ENCODE peak calls at places on chromosomes 13 and 19, in four cellular contexts. B, S, R and D are unnamed samples.

GRCh38 chr19:29620931-29621351 is 14.9 kb downstream of the POP4 start:
- DNase-seq in B (no peak), S (no peak), R (no peak), D (no peak)

GRCh38 chr19:390386-391198 is 18.4 kb downstream of the C2CD4C start:
- DNase-seq in B (no peak), S (no peak), R (no peak), D (no peak)

GRCh38 chr13:114089341-114089740 is 43.1 kb downstream of the RASA3 start:
- DNase-seq in B (no peak), S (no peak), R (no peak), D (no peak)

GRCh38 chr19:5949792-5950305 is 28.1 kb downstream of the RANBP3 start:
- DNase-seq in B (no peak), S (no peak), R (no peak), D (no peak)

GRCh38 chr19:3250675-3251074 is 26.2 kb downstream of the CELF5 start:
- DNase-seq in B (no peak), S (peak; percentile 15), R (no peak), D (peak; percentile 64)

GRCh38 chr19:5141278-5141925 is 172.5 kb downstream of the KDM4B start:
- DNase-seq in B (no peak), S (no peak), R (peak; percentile 45), D (no peak)

GRCh38 chr13:99404005-99404755 is 97.0 kb upstream of the GPR183 start:
- DNase-seq in B (no peak), S (no peak), R (no peak), D (no peak)

GRCh38 chr13:97257800-97258799 is 36.0 kb downstream of the MBNL2 start:
- DNase-seq in B (peak; percentile 84), S (peak; percentile 97), R (peak; percentile 90), D (no peak)

GRCh38 chr19:50580970-50581636 is 12.9 kb upstream of the LRRC4B start:
- DNase-seq in B (no peak), S (peak; percentile 47), R (no peak), D (no peak)

GRCh38 chr19:19409235-19410030 is 4.0 kb downstream of the GATAD2A start:
- DNase-seq in B (no peak), S (peak; percentile 17), R (no peak), D (no peak)

GRCh38 chr19:16588089-16588823 is 16.0 kb upstream of the SLC35E1 start:
- DNase-seq in B (peak; percentile 45), S (no peak), R (peak; percentile 19), D (no peak)

GRCh38 chr19:12065100-12065538 is 588 bp downstream of the ZNF844 start:
- DNase-seq in B (no peak), S (peak; percentile 43), R (peak; percentile 38), D (no peak)

GRCh38 chr19:3523361-3524074 is 15.5 kb upstream of the TEKTIP1 start:
- DNase-seq in B (no peak), S (no peak), R (no peak), D (no peak)

GRCh38 chr13:107099661-107100060 is 531.7 kb upstream of the ARGLU1 start:
- DNase-seq in B (no peak), S (no peak), R (peak; percentile 93), D (no peak)

GRCh38 chr13:36981156-36981743 is 17.9 kb downstream of the ALG5 start:
- DNase-seq in B (no peak), S (peak; percentile 44), R (peak; percentile 79), D (no peak)

GRCh38 chr13:109790071-109790470 is 3.7 kb upstream of the IRS2 start:
- DNase-seq in B (no peak), S (no peak), R (no peak), D (no peak)

GRCh38 chr19:35585844-35586243 is at the start of gene PMIS2:
- DNase-seq in B (peak; percentile 65), S (no peak), R (no peak), D (no peak)

GRCh38 chr19:543912-544608 is at the start of gene GZMM:
- DNase-seq in B (peak; percentile 23), S (no peak), R (no peak), D (no peak)

GRCh38 chr19:35206379-35206778 is 22.2 kb downstream of the FAM187B start:
- DNase-seq in B (no peak), S (no peak), R (no peak), D (peak; percentile 26)

GRCh38 chr13:60398949-60399589 is 2.0 kb downstream of the TDRD3 start:
- DNase-seq in B (no peak), S (no peak), R (peak; percentile 43), D (no peak)

GRCh38 chr13:114116734-114117133 is 15.7 kb downstream of the RASA3 start:
- DNase-seq in B (no peak), S (no peak), R (no peak), D (no peak)

GRCh38 chr19:42420055-42420544 is 7.1 kb downstream of the LIPE start:
- DNase-seq in B (peak; percentile 74), S (peak; percentile 78), R (peak; percentile 78), D (peak; percentile 75)

GRCh38 chr19:1287622-1288527 is 2.2 kb downstream of the EFNA2 start:
- DNase-seq in B (no peak), S (no peak), R (no peak), D (no peak)

GRCh38 chr19:15170345-15170744 is 30.4 kb downstream of the NOTCH3 start:
- DNase-seq in B (peak; percentile 87), S (peak; percentile 25), R (no peak), D (peak; percentile 85)

GRCh38 chr13:95154441-95154886 is 146.8 kb downstream of the ABCC4 start:
- DNase-seq in B (no peak), S (no peak), R (no peak), D (no peak)

GRCh38 chr19:19627716-19628498 is at the start of gene LPAR2:
- DNase-seq in B (peak; percentile 78), S (peak; percentile 81), R (no peak), D (no peak)

GRCh38 chr13:73702419-73703071 is 431.7 kb downstream of the KLF12 start:
- DNase-seq in B (no peak), S (peak; percentile 13), R (no peak), D (no peak)

GRCh38 chr13:32206097-32206740 is 108.9 kb downstream of the ZAR1L start:
- DNase-seq in B (no peak), S (no peak), R (peak; percentile 16), D (no peak)

GRCh38 chr13:41655997-41656396 is 198.6 kb downstream of the RGCC start:
- DNase-seq in B (no peak), S (no peak), R (no peak), D (no peak)

GRCh38 chr13:44765076-44765475 is 188.9 kb upstream of the TSC22D1 start:
- DNase-seq in B (no peak), S (peak; percentile 90), R (no peak), D (no peak)

GRCh38 chr13:24505256-24505655 is 7.3 kb downstream of the PARP4 start:
- DNase-seq in B (no peak), S (no peak), R (no peak), D (no peak)

GRCh38 chr13:73722120-73722519 is 412.1 kb downstream of the KLF12 start:
- DNase-seq in B (no peak), S (peak; percentile 63), R (peak; percentile 77), D (no peak)

GRCh38 chr13:94431987-94432386 is 47.5 kb downstream of the DCT start:
- DNase-seq in B (no peak), S (no peak), R (no peak), D (no peak)

DNA sequence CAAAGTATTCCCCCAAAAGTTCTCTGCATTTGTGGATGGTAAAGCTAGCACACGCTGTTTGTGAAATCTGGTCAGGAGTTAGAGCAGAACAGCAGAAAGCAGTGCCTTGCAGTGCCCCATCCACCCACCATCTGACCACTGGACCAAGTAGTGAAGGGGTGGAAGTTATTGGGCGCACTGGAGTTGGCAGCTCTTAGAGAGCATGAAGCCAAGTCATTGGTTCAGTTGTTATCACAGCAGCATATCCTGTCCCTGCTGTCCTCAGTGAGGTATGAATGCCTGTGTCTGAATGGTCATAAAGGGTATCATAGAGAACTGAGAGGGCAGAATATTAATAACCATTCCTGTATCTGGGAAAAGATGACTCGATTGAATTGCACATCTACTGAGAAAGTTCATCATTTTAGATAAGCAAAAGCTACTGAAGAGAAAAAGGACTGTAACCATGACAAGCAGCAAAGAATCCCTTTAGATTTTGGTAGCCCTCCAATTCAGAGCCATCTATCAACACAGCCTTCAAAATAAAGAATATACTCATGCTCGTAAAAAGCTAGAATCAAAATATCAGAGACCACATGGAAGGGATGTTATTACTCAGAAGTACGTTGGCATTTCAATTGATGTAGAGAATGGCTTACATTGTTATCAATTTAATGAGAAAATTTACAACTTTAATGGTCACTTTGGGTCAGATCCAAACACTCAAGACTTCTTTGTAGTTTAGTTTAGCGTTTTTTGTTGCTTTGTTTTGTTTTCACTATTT is 919.0 kb downstream of the EFNB2 start:
- DNase-seq in B (no peak), S (no peak), R (peak; percentile 5), D (no peak)
- H4K5ac ChIP-seq in B (no peak overlapping the region), S (no peak overlapping the region), R (no peak overlapping the region), D (no peak overlapping the region)

GRCh38 chr19:54298357-54299125 is 14.4 kb downstream of the LILRA5 start:
- DNase-seq in B (no peak), S (no peak), R (no peak), D (no peak)

GRCh38 chr19:54299515-54299914 is 13.5 kb downstream of the LILRA5 start:
- DNase-seq in B (no peak), S (no peak), R (no peak), D (no peak)

GRCh38 chr19:54299126-54299498 is 13.9 kb downstream of the LILRA5 start:
- DNase-seq in B (no peak), S (no peak), R (no peak), D (no peak)

GRCh38 chr19:54294539-54294938 is 13.6 kb upstream of the LILRB2 start:
- DNase-seq in B (no peak), S (no peak), R (no peak), D (no peak)

DNA sequence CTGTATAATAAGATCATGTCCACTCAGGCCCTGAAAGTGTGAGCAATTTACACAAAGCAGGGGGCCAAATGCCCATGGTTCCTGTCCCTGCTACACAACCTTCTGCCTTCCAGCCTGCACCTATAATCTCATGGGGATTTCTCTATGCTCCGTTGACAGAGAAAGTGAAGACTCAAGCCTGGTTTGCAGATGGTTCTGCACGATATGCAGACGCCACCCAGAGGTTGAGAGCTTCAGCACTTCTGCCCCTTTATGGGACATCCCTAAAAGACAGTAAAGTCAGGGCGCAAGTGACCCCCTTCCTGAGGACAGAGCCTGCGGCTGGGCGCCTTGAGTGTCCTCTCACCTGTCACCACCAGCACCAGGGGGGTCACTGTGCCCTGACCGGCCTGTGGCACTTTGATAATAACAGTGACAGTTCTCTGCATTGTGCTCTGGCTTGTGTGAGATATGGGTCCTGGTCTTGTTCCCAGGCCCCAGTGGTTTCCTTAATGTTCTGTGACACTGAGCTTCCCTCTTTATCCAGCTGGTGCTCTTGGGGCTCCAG is 15.1 kb downstream of the LILRA5 start:
- DNase-seq in B (no peak), S (peak; percentile 4), R (no peak), D (no peak)
- H4K5ac ChIP-seq in B (no peak overlapping the region), S (no peak overlapping the region), R (no peak overlapping the region), D (no peak overlapping the region)

GRCh38 chr13:26785845-26786630 is 25.5 kb upstream of the GPR12 start:
- DNase-seq in B (peak; percentile 80), S (peak; percentile 78), R (no peak), D (peak; percentile 73)
- H4K5ac ChIP-seq in B (no peak overlapping the region), S (no peak overlapping the region), R (no peak overlapping the region), D (no peak overlapping the region)

DNA sequence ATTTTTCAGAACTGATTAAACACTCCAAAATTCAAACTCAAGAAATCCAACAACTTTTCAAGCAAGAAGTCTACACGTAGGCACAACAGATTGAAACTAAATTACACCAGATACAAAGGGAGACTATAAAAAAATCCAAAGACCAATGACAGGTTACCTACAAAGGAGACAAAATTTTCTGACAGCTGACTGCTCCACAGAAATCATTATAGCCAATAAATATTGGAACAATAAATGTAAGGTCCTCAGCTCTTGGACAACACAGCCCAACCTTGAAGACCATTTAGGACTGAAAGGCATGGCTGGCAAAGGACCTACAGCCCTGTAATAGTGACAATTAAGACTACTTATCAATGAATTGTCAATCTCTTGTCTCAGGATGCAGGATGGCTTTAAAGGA is 15.9 kb downstream of the ZNF350 start:
- DNase-seq in B (no peak), S (no peak), R (no peak), D (no peak)
- H4K5ac ChIP-seq in B (no peak overlapping the region), S (no peak overlapping the region), R (no peak overlapping the region), D (no peak overlapping the region)